ENCODE peak calls at places on chromosomes 4 and X, in eight cellular contexts. One of them, this sample, is unnamed.
A peak's percentile ranks its signal among the peaks of the same experiment; 100 is the strongest.

GRCh38 chr4:70992354-70992753 is 1.1 kb upstream of the DCK start:
- DNase-seq in HFF-Myc: no peak
- DNase-seq in CD8-positive, alpha-beta T cell: no peak
- DNase-seq in endodermal cell: peak; percentile 62
- DNase-seq in heart right ventricle: no peak
- DNase-seq in cardiac muscle cell: no peak
- DNase-seq in transverse colon: peak; percentile 26
- DNase-seq in tibial artery: no peak
- DNase-seq in this sample: peak; percentile 48

GRCh38 chr4:127138586-127138985 is 494.2 kb upstream of the INTU start:
- DNase-seq in HFF-Myc: no peak
- DNase-seq in CD8-positive, alpha-beta T cell: no peak
- DNase-seq in endodermal cell: no peak
- DNase-seq in heart right ventricle: no peak
- DNase-seq in cardiac muscle cell: no peak
- DNase-seq in transverse colon: no peak
- DNase-seq in tibial artery: no peak
- DNase-seq in this sample: no peak

GRCh38 chr4:89434364-89434988 is 126.9 kb upstream of the GPRIN3 start:
- DNase-seq in HFF-Myc: no peak
- DNase-seq in CD8-positive, alpha-beta T cell: no peak
- DNase-seq in endodermal cell: no peak
- DNase-seq in heart right ventricle: no peak
- DNase-seq in cardiac muscle cell: peak; percentile 53
- DNase-seq in transverse colon: no peak
- DNase-seq in tibial artery: no peak
- DNase-seq in this sample: no peak

GRCh38 chr4:168978001-168978700 is 31.9 kb downstream of the CBR4 start:
- DNase-seq in HFF-Myc: no peak
- DNase-seq in CD8-positive, alpha-beta T cell: no peak
- DNase-seq in endodermal cell: no peak
- DNase-seq in heart right ventricle: no peak
- DNase-seq in cardiac muscle cell: no peak
- DNase-seq in transverse colon: no peak
- DNase-seq in tibial artery: no peak
- DNase-seq in this sample: no peak

GRCh38 chrX:40908026-40908425 is 172.7 kb upstream of the MED14 start:
- DNase-seq in HFF-Myc: no peak
- DNase-seq in CD8-positive, alpha-beta T cell: no peak
- DNase-seq in endodermal cell: no peak
- DNase-seq in heart right ventricle: no peak
- DNase-seq in cardiac muscle cell: no peak
- DNase-seq in transverse colon: no peak
- DNase-seq in tibial artery: no peak
- DNase-seq in this sample: no peak

GRCh38 chrX:67734111-67734753 is 190.4 kb downstream of the AR start:
- DNase-seq in HFF-Myc: no peak
- DNase-seq in CD8-positive, alpha-beta T cell: no peak
- DNase-seq in endodermal cell: no peak
- DNase-seq in heart right ventricle: no peak
- DNase-seq in cardiac muscle cell: no peak
- DNase-seq in transverse colon: no peak
- DNase-seq in tibial artery: no peak
- DNase-seq in this sample: no peak

GRCh38 chrX:19647731-19648588 is 132.7 kb upstream of the MAP3K15 start:
- DNase-seq in HFF-Myc: no peak
- DNase-seq in CD8-positive, alpha-beta T cell: no peak
- DNase-seq in endodermal cell: no peak
- DNase-seq in heart right ventricle: no peak
- DNase-seq in cardiac muscle cell: no peak
- DNase-seq in transverse colon: no peak
- DNase-seq in tibial artery: no peak
- DNase-seq in this sample: no peak

GRCh38 chr4:77152421-77152820 is 4.6 kb upstream of the CCNG2 start:
- DNase-seq in HFF-Myc: no peak
- DNase-seq in CD8-positive, alpha-beta T cell: no peak
- DNase-seq in endodermal cell: peak; percentile 57
- DNase-seq in heart right ventricle: no peak
- DNase-seq in cardiac muscle cell: peak; percentile 63
- DNase-seq in transverse colon: no peak
- DNase-seq in tibial artery: no peak
- DNase-seq in this sample: peak; percentile 24

GRCh38 chr4:139617702-139618490 is 47.7 kb upstream of the MGST2 start:
- DNase-seq in HFF-Myc: no peak
- DNase-seq in CD8-positive, alpha-beta T cell: no peak
- DNase-seq in endodermal cell: no peak
- DNase-seq in heart right ventricle: no peak
- DNase-seq in cardiac muscle cell: no peak
- DNase-seq in transverse colon: no peak
- DNase-seq in tibial artery: no peak
- DNase-seq in this sample: no peak

GRCh38 chr4:75922588-75922987 is 18.2 kb downstream of the NAAA start:
- DNase-seq in HFF-Myc: no peak
- DNase-seq in CD8-positive, alpha-beta T cell: no peak
- DNase-seq in endodermal cell: no peak
- DNase-seq in heart right ventricle: no peak
- DNase-seq in cardiac muscle cell: no peak
- DNase-seq in transverse colon: no peak
- DNase-seq in tibial artery: no peak
- DNase-seq in this sample: no peak

GRCh38 chr4:75924309-75924708 is 16.5 kb downstream of the NAAA start:
- DNase-seq in HFF-Myc: no peak
- DNase-seq in CD8-positive, alpha-beta T cell: no peak
- DNase-seq in endodermal cell: no peak
- DNase-seq in heart right ventricle: no peak
- DNase-seq in cardiac muscle cell: no peak
- DNase-seq in transverse colon: no peak
- DNase-seq in tibial artery: no peak
- DNase-seq in this sample: no peak

GRCh38 chr4:75921910-75922309 is 18.9 kb downstream of the NAAA start:
- DNase-seq in HFF-Myc: no peak
- DNase-seq in CD8-positive, alpha-beta T cell: no peak
- DNase-seq in endodermal cell: no peak
- DNase-seq in heart right ventricle: no peak
- DNase-seq in cardiac muscle cell: no peak
- DNase-seq in transverse colon: peak; percentile 47
- DNase-seq in tibial artery: no peak
- DNase-seq in this sample: no peak

GRCh38 chr4:75919914-75920313 is 17.7 kb upstream of the PPEF2 start:
- DNase-seq in HFF-Myc: no peak
- DNase-seq in CD8-positive, alpha-beta T cell: no peak
- DNase-seq in endodermal cell: no peak
- DNase-seq in heart right ventricle: peak; percentile 10
- DNase-seq in cardiac muscle cell: no peak
- DNase-seq in transverse colon: peak; percentile 81
- DNase-seq in tibial artery: no peak
- DNase-seq in this sample: peak; percentile 41

DNA sequence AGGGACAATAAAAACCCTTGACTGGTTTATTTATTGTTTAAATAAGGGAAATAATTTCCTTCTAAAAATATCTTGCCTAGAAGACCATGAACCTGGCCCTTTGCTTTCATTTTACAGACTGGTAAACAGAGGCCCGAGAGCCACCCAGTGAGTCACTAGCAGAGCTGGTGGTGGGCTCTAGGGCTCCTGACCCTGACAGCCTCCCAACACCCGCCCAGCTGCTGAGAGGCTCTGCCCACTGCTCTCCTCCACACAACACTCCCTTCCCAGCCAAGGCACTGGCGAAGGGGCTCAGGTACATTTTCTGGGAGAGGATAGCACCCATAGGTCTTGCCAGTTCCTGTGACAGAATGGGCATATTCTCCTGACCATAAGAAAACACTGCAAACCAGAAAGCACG is 18.1 kb upstream of the PPEF2 start:
- DNase-seq in HFF-Myc: no peak
- DNase-seq in CD8-positive, alpha-beta T cell: no peak
- DNase-seq in endodermal cell: no peak
- DNase-seq in heart right ventricle: no peak
- DNase-seq in cardiac muscle cell: no peak
- DNase-seq in transverse colon: peak; percentile 21
- DNase-seq in tibial artery: no peak
- DNase-seq in this sample: no peak
- H3K4me3 ChIP-seq in HFF-Myc: no peak overlapping the region
- H3K4me3 ChIP-seq in CD8-positive, alpha-beta T cell: no peak overlapping the region
- H3K4me3 ChIP-seq in endodermal cell: no peak overlapping the region
- H3K4me3 ChIP-seq in heart right ventricle: no peak overlapping the region
- H3K4me3 ChIP-seq in cardiac muscle cell: no peak overlapping the region
- H3K4me3 ChIP-seq in transverse colon: no peak overlapping the region
- H3K4me3 ChIP-seq in tibial artery: no peak overlapping the region
- H3K4me3 ChIP-seq in this sample: no peak overlapping the region

GRCh38 chr4:20403846-20404245 is 152.1 kb downstream of the SLIT2 start:
- DNase-seq in HFF-Myc: no peak
- DNase-seq in CD8-positive, alpha-beta T cell: no peak
- DNase-seq in endodermal cell: no peak
- DNase-seq in heart right ventricle: no peak
- DNase-seq in cardiac muscle cell: no peak
- DNase-seq in transverse colon: no peak
- DNase-seq in tibial artery: no peak
- DNase-seq in this sample: no peak

GRCh38 chr4:20403317-20403716 is 151.6 kb downstream of the SLIT2 start:
- DNase-seq in HFF-Myc: no peak
- DNase-seq in CD8-positive, alpha-beta T cell: no peak
- DNase-seq in endodermal cell: no peak
- DNase-seq in heart right ventricle: no peak
- DNase-seq in cardiac muscle cell: no peak
- DNase-seq in transverse colon: no peak
- DNase-seq in tibial artery: no peak
- DNase-seq in this sample: no peak

GRCh38 chr4:20412072-20412471 is 160.4 kb downstream of the SLIT2 start:
- DNase-seq in HFF-Myc: no peak
- DNase-seq in CD8-positive, alpha-beta T cell: no peak
- DNase-seq in endodermal cell: no peak
- DNase-seq in heart right ventricle: no peak
- DNase-seq in cardiac muscle cell: no peak
- DNase-seq in transverse colon: no peak
- DNase-seq in tibial artery: no peak
- DNase-seq in this sample: no peak

GRCh38 chr4:20408596-20408995 is 156.9 kb downstream of the SLIT2 start:
- DNase-seq in HFF-Myc: no peak
- DNase-seq in CD8-positive, alpha-beta T cell: no peak
- DNase-seq in endodermal cell: no peak
- DNase-seq in heart right ventricle: no peak
- DNase-seq in cardiac muscle cell: no peak
- DNase-seq in transverse colon: no peak
- DNase-seq in tibial artery: no peak
- DNase-seq in this sample: no peak
- H3K4me3 ChIP-seq in HFF-Myc: no peak overlapping the region
- H3K4me3 ChIP-seq in CD8-positive, alpha-beta T cell: no peak overlapping the region
- H3K4me3 ChIP-seq in endodermal cell: no peak overlapping the region
- H3K4me3 ChIP-seq in heart right ventricle: no peak overlapping the region
- H3K4me3 ChIP-seq in cardiac muscle cell: no peak overlapping the region
- H3K4me3 ChIP-seq in transverse colon: no peak overlapping the region
- H3K4me3 ChIP-seq in tibial artery: no peak overlapping the region
- H3K4me3 ChIP-seq in this sample: no peak overlapping the region

DNA sequence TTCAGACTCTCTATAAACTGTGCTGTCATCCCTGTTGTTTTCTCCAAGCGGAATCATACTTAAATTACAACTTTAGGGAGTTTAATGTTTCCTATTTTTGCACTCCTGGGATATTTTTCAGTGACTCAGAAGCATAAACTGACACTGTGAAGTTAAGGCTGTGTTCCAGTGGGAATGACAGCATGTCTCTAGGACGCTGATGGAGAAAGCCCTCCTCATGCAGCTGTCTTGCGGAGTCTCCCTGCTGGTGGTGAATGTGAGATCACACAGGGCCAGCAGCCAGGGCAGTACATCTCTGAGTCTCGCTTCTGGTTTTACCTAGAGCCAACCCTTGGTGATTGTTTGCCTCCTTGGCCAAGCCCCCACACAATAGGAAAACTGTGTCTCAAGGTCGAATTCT is 53.3 kb downstream of the NFKB1 start:
- DNase-seq in HFF-Myc: no peak
- DNase-seq in CD8-positive, alpha-beta T cell: no peak
- DNase-seq in endodermal cell: peak; percentile 55
- DNase-seq in heart right ventricle: peak; percentile 57
- DNase-seq in cardiac muscle cell: no peak
- DNase-seq in transverse colon: peak; percentile 14
- DNase-seq in tibial artery: no peak
- DNase-seq in this sample: peak; percentile 92
- H3K4me3 ChIP-seq in HFF-Myc: no peak overlapping the region
- H3K4me3 ChIP-seq in CD8-positive, alpha-beta T cell: no peak overlapping the region
- H3K4me3 ChIP-seq in endodermal cell: no peak overlapping the region
- H3K4me3 ChIP-seq in heart right ventricle: no peak overlapping the region
- H3K4me3 ChIP-seq in cardiac muscle cell: no peak overlapping the region
- H3K4me3 ChIP-seq in transverse colon: no peak overlapping the region
- H3K4me3 ChIP-seq in tibial artery: no peak overlapping the region
- H3K4me3 ChIP-seq in this sample: no peak overlapping the region

GRCh38 chrX:46404774-46405173 is 140.4 kb downstream of the ZNF674 start:
- DNase-seq in HFF-Myc: no peak
- DNase-seq in CD8-positive, alpha-beta T cell: no peak
- DNase-seq in endodermal cell: no peak
- DNase-seq in heart right ventricle: no peak
- DNase-seq in cardiac muscle cell: no peak
- DNase-seq in transverse colon: no peak
- DNase-seq in tibial artery: no peak
- DNase-seq in this sample: no peak

GRCh38 chrX:46408553-46409407 is 136.4 kb downstream of the ZNF674 start:
- DNase-seq in HFF-Myc: peak; percentile 29
- DNase-seq in CD8-positive, alpha-beta T cell: peak; percentile 46
- DNase-seq in endodermal cell: peak; percentile 84
- DNase-seq in heart right ventricle: peak; percentile 59
- DNase-seq in cardiac muscle cell: peak; percentile 69
- DNase-seq in transverse colon: peak; percentile 78
- DNase-seq in tibial artery: peak; percentile 79
- DNase-seq in this sample: peak; percentile 53

GRCh38 chrX:46407036-46407752 is 138.0 kb downstream of the ZNF674 start:
- DNase-seq in HFF-Myc: no peak
- DNase-seq in CD8-positive, alpha-beta T cell: no peak
- DNase-seq in endodermal cell: no peak
- DNase-seq in heart right ventricle: no peak
- DNase-seq in cardiac muscle cell: no peak
- DNase-seq in transverse colon: no peak
- DNase-seq in tibial artery: no peak
- DNase-seq in this sample: peak; percentile 34

DNA sequence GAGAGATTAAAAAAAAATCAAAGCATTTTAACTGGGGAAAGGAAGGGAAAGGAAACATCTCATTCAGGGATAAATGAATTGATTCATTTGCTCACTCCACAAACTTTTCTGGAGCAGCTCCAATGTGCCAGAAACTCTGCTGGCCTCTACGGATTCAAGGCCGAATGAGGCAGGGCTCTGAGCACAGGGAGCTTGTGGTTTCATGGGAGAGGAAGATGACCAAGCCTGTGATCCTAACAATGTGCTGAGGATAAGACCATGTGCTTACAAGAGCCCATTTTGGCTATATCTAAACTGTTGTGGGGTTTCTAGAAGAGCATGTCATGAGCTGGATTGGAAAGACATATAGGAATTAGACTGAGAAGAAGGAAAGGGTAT is 137.5 kb downstream of the ZNF674 start:
- DNase-seq in HFF-Myc: no peak
- DNase-seq in CD8-positive, alpha-beta T cell: no peak
- DNase-seq in endodermal cell: no peak
- DNase-seq in heart right ventricle: no peak
- DNase-seq in cardiac muscle cell: no peak
- DNase-seq in transverse colon: no peak
- DNase-seq in tibial artery: no peak
- DNase-seq in this sample: no peak
- H3K4me3 ChIP-seq in HFF-Myc: no peak overlapping the region
- H3K4me3 ChIP-seq in CD8-positive, alpha-beta T cell: no peak overlapping the region
- H3K4me3 ChIP-seq in endodermal cell: no peak overlapping the region
- H3K4me3 ChIP-seq in heart right ventricle: no peak overlapping the region
- H3K4me3 ChIP-seq in cardiac muscle cell: no peak overlapping the region
- H3K4me3 ChIP-seq in transverse colon: no peak overlapping the region
- H3K4me3 ChIP-seq in tibial artery: no peak overlapping the region
- H3K4me3 ChIP-seq in this sample: no peak overlapping the region